ENCODE peak calls at places on chromosome 11, in six cellular contexts. W, R, H, N, J and I are unnamed samples.

GRCh38 chr11:124961972-124962609 is 8.1 kb downstream of the CCDC15 start:
- DNase-seq in W (no peak), R (peak; percentile 93), H (peak; percentile 83), N (peak; percentile 92), J (peak; percentile 17), I (no peak)

GRCh38 chr11:78039919-78040671 is 17.0 kb upstream of the KCTD14 start:
- DNase-seq in W (peak; percentile 84), R (peak; percentile 49), H (peak; percentile 85), N (peak; percentile 85), J (peak; percentile 64), I (peak; percentile 88)

GRCh38 chr11:11670582-11670981 is 48.8 kb upstream of the GALNT18 start:
- DNase-seq in W (no peak), R (no peak), H (no peak), N (no peak), J (no peak), I (no peak)

GRCh38 chr11:96090711-96091110 is 166.8 kb upstream of the MTMR2 start:
- DNase-seq in W (no peak), R (peak; percentile 19), H (peak; percentile 79), N (no peak), J (no peak), I (no peak)

GRCh38 chr11:90288207-90288821 is 65.5 kb upstream of the CHORDC1 start:
- DNase-seq in W (no peak), R (peak; percentile 69), H (peak; percentile 49), N (peak; percentile 39), J (no peak), I (no peak)

GRCh38 chr11:67666676-67667489 is 7.5 kb downstream of the ALDH3B2 start:
- DNase-seq in W (no peak), R (no peak), H (no peak), N (no peak), J (no peak), I (no peak)

GRCh38 chr11:56852131-56852530 is 103.6 kb upstream of the OR9G4 start:
- DNase-seq in W (no peak), R (no peak), H (no peak), N (no peak), J (no peak), I (no peak)

GRCh38 chr11:96579642-96580041 is 189.8 kb downstream of the JRKL start:
- DNase-seq in W (no peak), R (no peak), H (no peak), N (no peak), J (no peak), I (no peak)

GRCh38 chr11:10858505-10859360 is 880 bp upstream of the ZBED5 start:
- DNase-seq in W (peak; percentile 77), R (peak; percentile 59), H (peak; percentile 80), N (peak; percentile 72), J (peak; percentile 7), I (peak; percentile 80)